ENCODE peak calls at places on chromosomes 5 and 9, in four cellular contexts. One of them, this sample, is unnamed.

GRCh38 chr5:154857091-154857533 is 1.3 kb upstream of the CNOT8 start:
- DNase-seq in activated CD4-positive, alpha-beta T cell treated with anti-CD3 and anti-CD28 coated beads, Interleukin-2, amount 10 ng/mL, durations not matched to agents 7 days and 5 days: peak; percentile 66
- DNase-seq in stomach: peak; percentile 82
- DNase-seq in Right ventricle myocardium inferior: no peak
- DNase-seq in this sample: peak; percentile 66

GRCh38 chr5:134958755-134959154 is 9.0 kb upstream of the CATSPER3 start:
- DNase-seq in Right ventricle myocardium inferior: no peak
- DNase-seq in activated CD4-positive, alpha-beta T cell treated with anti-CD3 and anti-CD28 coated beads, Interleukin-2, amount 10 ng/mL, durations not matched to agents 7 days and 5 days: no peak
- DNase-seq in stomach: no peak
- DNase-seq in this sample: no peak

GRCh38 chr5:82551220-82551619 is 273.1 kb upstream of the RPS23 start:
- DNase-seq in Right ventricle myocardium inferior: no peak
- DNase-seq in activated CD4-positive, alpha-beta T cell treated with anti-CD3 and anti-CD28 coated beads, Interleukin-2, amount 10 ng/mL, durations not matched to agents 7 days and 5 days: no peak
- DNase-seq in stomach: no peak
- DNase-seq in this sample: no peak

GRCh38 chr5:143205386-143205785 is 198.1 kb downstream of the NR3C1 start:
- DNase-seq in Right ventricle myocardium inferior: no peak
- DNase-seq in stomach: no peak
- DNase-seq in activated CD4-positive, alpha-beta T cell treated with anti-CD3 and anti-CD28 coated beads, Interleukin-2, amount 10 ng/mL, durations not matched to agents 7 days and 5 days: no peak
- DNase-seq in this sample: no peak

GRCh38 chr9:22165144-22165543 is 156.0 kb upstream of the CDKN2B start:
- DNase-seq in stomach: no peak
- DNase-seq in Right ventricle myocardium inferior: no peak
- DNase-seq in activated CD4-positive, alpha-beta T cell treated with anti-CD3 and anti-CD28 coated beads, Interleukin-2, amount 10 ng/mL, durations not matched to agents 7 days and 5 days: no peak
- DNase-seq in this sample: no peak

GRCh38 chr5:76626738-76627137 is 3.5 kb upstream of the F2RL2 start:
- DNase-seq in activated CD4-positive, alpha-beta T cell treated with anti-CD3 and anti-CD28 coated beads, Interleukin-2, amount 10 ng/mL, durations not matched to agents 7 days and 5 days: no peak
- DNase-seq in stomach: no peak
- DNase-seq in Right ventricle myocardium inferior: no peak
- DNase-seq in this sample: no peak

GRCh38 chr5:64497390-64497789 is 8.4 kb upstream of the RGS7BP start:
- DNase-seq in Right ventricle myocardium inferior: no peak
- DNase-seq in activated CD4-positive, alpha-beta T cell treated with anti-CD3 and anti-CD28 coated beads, Interleukin-2, amount 10 ng/mL, durations not matched to agents 7 days and 5 days: no peak
- DNase-seq in stomach: no peak
- DNase-seq in this sample: no peak

GRCh38 chr9:134892221-134892620 is 11.6 kb downstream of the FCN2 start:
- DNase-seq in Right ventricle myocardium inferior: no peak
- DNase-seq in activated CD4-positive, alpha-beta T cell treated with anti-CD3 and anti-CD28 coated beads, Interleukin-2, amount 10 ng/mL, durations not matched to agents 7 days and 5 days: peak; percentile 3
- DNase-seq in stomach: peak; percentile 14
- DNase-seq in this sample: no peak

GRCh38 chr9:120161801-120162200 is 418.2 kb downstream of the CDK5RAP2 start:
- DNase-seq in Right ventricle myocardium inferior: no peak
- DNase-seq in stomach: no peak
- DNase-seq in activated CD4-positive, alpha-beta T cell treated with anti-CD3 and anti-CD28 coated beads, Interleukin-2, amount 10 ng/mL, durations not matched to agents 7 days and 5 days: no peak
- DNase-seq in this sample: no peak

GRCh38 chr5:141960018-141960417 is 2.0 kb upstream of the PCDH12 start:
- DNase-seq in stomach: no peak
- DNase-seq in Right ventricle myocardium inferior: no peak
- DNase-seq in activated CD4-positive, alpha-beta T cell treated with anti-CD3 and anti-CD28 coated beads, Interleukin-2, amount 10 ng/mL, durations not matched to agents 7 days and 5 days: peak; percentile 22
- DNase-seq in this sample: no peak

GRCh38 chr5:137273511-137273910 is 225.6 kb downstream of the SPOCK1 start:
- DNase-seq in Right ventricle myocardium inferior: no peak
- DNase-seq in activated CD4-positive, alpha-beta T cell treated with anti-CD3 and anti-CD28 coated beads, Interleukin-2, amount 10 ng/mL, durations not matched to agents 7 days and 5 days: no peak
- DNase-seq in stomach: no peak
- DNase-seq in this sample: no peak

GRCh38 chr9:137632432-137633161 is 13.8 kb downstream of the EHMT1 start:
- DNase-seq in stomach: no peak
- DNase-seq in Right ventricle myocardium inferior: no peak
- DNase-seq in activated CD4-positive, alpha-beta T cell treated with anti-CD3 and anti-CD28 coated beads, Interleukin-2, amount 10 ng/mL, durations not matched to agents 7 days and 5 days: no peak
- DNase-seq in this sample: no peak

GRCh38 chr5:81789033-81789432 is 38.1 kb upstream of the SSBP2 start:
- DNase-seq in Right ventricle myocardium inferior: no peak
- DNase-seq in stomach: no peak
- DNase-seq in activated CD4-positive, alpha-beta T cell treated with anti-CD3 and anti-CD28 coated beads, Interleukin-2, amount 10 ng/mL, durations not matched to agents 7 days and 5 days: no peak
- DNase-seq in this sample: no peak

GRCh38 chr9:120386390-120387131 is 193.4 kb downstream of the CDK5RAP2 start:
- DNase-seq in activated CD4-positive, alpha-beta T cell treated with anti-CD3 and anti-CD28 coated beads, Interleukin-2, amount 10 ng/mL, durations not matched to agents 7 days and 5 days: no peak
- DNase-seq in stomach: peak; percentile 32
- DNase-seq in Right ventricle myocardium inferior: no peak
- DNase-seq in this sample: no peak

GRCh38 chr9:107175039-107175438 is 108.0 kb upstream of the RAD23B start:
- DNase-seq in Right ventricle myocardium inferior: no peak
- DNase-seq in activated CD4-positive, alpha-beta T cell treated with anti-CD3 and anti-CD28 coated beads, Interleukin-2, amount 10 ng/mL, durations not matched to agents 7 days and 5 days: no peak
- DNase-seq in stomach: peak; percentile 29
- DNase-seq in this sample: no peak

GRCh38 chr9:27528886-27529315 is 713 bp downstream of the MOB3B start:
- DNase-seq in activated CD4-positive, alpha-beta T cell treated with anti-CD3 and anti-CD28 coated beads, Interleukin-2, amount 10 ng/mL, durations not matched to agents 7 days and 5 days: peak; percentile 27
- DNase-seq in stomach: peak; percentile 52
- DNase-seq in Right ventricle myocardium inferior: peak; percentile 68
- DNase-seq in this sample: peak; percentile 52

GRCh38 chr9:82334286-82334685 is 345.7 kb downstream of the SPATA31D1 start:
- DNase-seq in Right ventricle myocardium inferior: no peak
- DNase-seq in stomach: no peak
- DNase-seq in activated CD4-positive, alpha-beta T cell treated with anti-CD3 and anti-CD28 coated beads, Interleukin-2, amount 10 ng/mL, durations not matched to agents 7 days and 5 days: no peak
- DNase-seq in this sample: no peak

GRCh38 chr5:14681236-14681752 is 16.8 kb downstream of the OTULIN start:
- DNase-seq in activated CD4-positive, alpha-beta T cell treated with anti-CD3 and anti-CD28 coated beads, Interleukin-2, amount 10 ng/mL, durations not matched to agents 7 days and 5 days: no peak
- DNase-seq in stomach: no peak
- DNase-seq in Right ventricle myocardium inferior: no peak
- DNase-seq in this sample: no peak

GRCh38 chr9:114592356-114592755 is 4.8 kb downstream of the ATP6V1G1 start:
- DNase-seq in Right ventricle myocardium inferior: no peak
- DNase-seq in stomach: no peak
- DNase-seq in activated CD4-positive, alpha-beta T cell treated with anti-CD3 and anti-CD28 coated beads, Interleukin-2, amount 10 ng/mL, durations not matched to agents 7 days and 5 days: peak; percentile 83
- DNase-seq in this sample: no peak

GRCh38 chr9:25543806-25544205 is 134.4 kb downstream of the TUSC1 start:
- DNase-seq in activated CD4-positive, alpha-beta T cell treated with anti-CD3 and anti-CD28 coated beads, Interleukin-2, amount 10 ng/mL, durations not matched to agents 7 days and 5 days: no peak
- DNase-seq in stomach: no peak
- DNase-seq in Right ventricle myocardium inferior: no peak
- DNase-seq in this sample: no peak

GRCh38 chr9:136511144-136511669 is 28.4 kb upstream of the SEC16A start:
- DNase-seq in stomach: no peak
- DNase-seq in activated CD4-positive, alpha-beta T cell treated with anti-CD3 and anti-CD28 coated beads, Interleukin-2, amount 10 ng/mL, durations not matched to agents 7 days and 5 days: no peak
- DNase-seq in Right ventricle myocardium inferior: no peak
- DNase-seq in this sample: no peak

GRCh38 chr5:136007271-136007670 is 21.5 kb upstream of the TGFBI start:
- DNase-seq in Right ventricle myocardium inferior: no peak
- DNase-seq in activated CD4-positive, alpha-beta T cell treated with anti-CD3 and anti-CD28 coated beads, Interleukin-2, amount 10 ng/mL, durations not matched to agents 7 days and 5 days: no peak
- DNase-seq in stomach: no peak
- DNase-seq in this sample: no peak

GRCh38 chr5:13606051-13606450 is 338.4 kb downstream of the DNAH5 start:
- DNase-seq in activated CD4-positive, alpha-beta T cell treated with anti-CD3 and anti-CD28 coated beads, Interleukin-2, amount 10 ng/mL, durations not matched to agents 7 days and 5 days: no peak
- DNase-seq in Right ventricle myocardium inferior: no peak
- DNase-seq in stomach: no peak
- DNase-seq in this sample: no peak

This sample was measured in nucleus accumbens.